ENCODE peak calls at places on chromosomes 2 and 18, in five cellular contexts. A is GM23248, P is stomach, C is upper lobe of left lung, I is pancreas. U is an unnamed sample.

GRCh38 chr2:216911886-216912285 is 52.0 kb upstream of the TNP1 start:
- DNase-seq in A (peak), P (no peak), C (no peak), I (no peak), U (no peak)

GRCh38 chr2:207935991-207936370 is 89.3 kb downstream of the PLEKHM3 start:
- DNase-seq in A (no peak), P (no peak), C (no peak), I (no peak), U (no peak)

GRCh38 chr18:76405761-76406356 is 89.2 kb downstream of the ZNF516 start:
- DNase-seq in A (peak), P (peak), C (no peak), I (no peak), U (peak)

GRCh38 chr2:215454519-215454918 is 18.7 kb upstream of the FN1 start:
- DNase-seq in A (peak), P (no peak), C (no peak), I (no peak), U (no peak)

GRCh38 chr2:177143444-177143843 is 69.2 kb upstream of the HNRNPA3 start:
- DNase-seq in A (peak), P (no peak), C (no peak), I (no peak), U (no peak)

GRCh38 chr2:241901500-241902351 is 32.2 kb downstream of the RTP5 start:
- DNase-seq in A (peak), P (peak), C (peak), I (peak), U (no peak)

GRCh38 chr2:32742381-32742780 is 114.5 kb downstream of the TTC27 start:
- DNase-seq in A (no peak), P (no peak), C (no peak), I (no peak), U (no peak)

GRCh38 chr2:133516405-133517028 is 51.7 kb downstream of the NCKAP5 start:
- DNase-seq in A (no peak), P (no peak), C (no peak), I (no peak), U (no peak)

GRCh38 chr2:165582863-165583506 is 113.5 kb downstream of the CSRNP3 start:
- DNase-seq in A (no peak), P (no peak), C (no peak), I (no peak), U (no peak)

GRCh38 chr18:9810994-9811393 is 74.8 kb upstream of the TXNDC2 start:
- DNase-seq in A (no peak), P (no peak), C (no peak), I (no peak), U (no peak)

GRCh38 chr2:98734157-98734556 is 3.2 kb upstream of the MGAT4A start:
- DNase-seq in A (no peak), P (no peak), C (no peak), I (no peak), U (no peak)

GRCh38 chr18:23422751-23423418 is 30.2 kb upstream of the RIOK3 start:
- DNase-seq in A (peak), P (peak), C (no peak), I (no peak), U (peak)

GRCh38 chr2:235045336-235045972 is 93.6 kb downstream of the SH3BP4 start:
- DNase-seq in A (no peak), P (peak), C (no peak), I (no peak), U (no peak)

GRCh38 chr2:227990937-227991336 is 119.5 kb downstream of the DAW1 start:
- DNase-seq in A (no peak), P (no peak), C (no peak), I (no peak), U (no peak)

GRCh38 chr2:134774786-134775641 is 56.2 kb upstream of the TMEM163 start:
- DNase-seq in A (peak), P (peak), C (no peak), I (no peak), U (no peak)

GRCh38 chr2:134773372-134774073 is 54.7 kb upstream of the TMEM163 start:
- DNase-seq in A (no peak), P (peak), C (no peak), I (peak), U (no peak)

GRCh38 chr2:134774074-134774742 is 55.4 kb upstream of the TMEM163 start:
- DNase-seq in A (no peak), P (peak), C (no peak), I (no peak), U (no peak)

GRCh38 chr2:134771313-134771801 is 52.6 kb upstream of the TMEM163 start:
- DNase-seq in A (no peak), P (no peak), C (no peak), I (no peak), U (no peak)

GRCh38 chr2:134772493-134773169 is 53.8 kb upstream of the TMEM163 start:
- DNase-seq in A (no peak), P (peak), C (no peak), I (no peak), U (no peak)
- H3K27ac ChIP-seq in A (no peak), P (peak), C (no peak), I (no peak), U (no peak)

DNA sequence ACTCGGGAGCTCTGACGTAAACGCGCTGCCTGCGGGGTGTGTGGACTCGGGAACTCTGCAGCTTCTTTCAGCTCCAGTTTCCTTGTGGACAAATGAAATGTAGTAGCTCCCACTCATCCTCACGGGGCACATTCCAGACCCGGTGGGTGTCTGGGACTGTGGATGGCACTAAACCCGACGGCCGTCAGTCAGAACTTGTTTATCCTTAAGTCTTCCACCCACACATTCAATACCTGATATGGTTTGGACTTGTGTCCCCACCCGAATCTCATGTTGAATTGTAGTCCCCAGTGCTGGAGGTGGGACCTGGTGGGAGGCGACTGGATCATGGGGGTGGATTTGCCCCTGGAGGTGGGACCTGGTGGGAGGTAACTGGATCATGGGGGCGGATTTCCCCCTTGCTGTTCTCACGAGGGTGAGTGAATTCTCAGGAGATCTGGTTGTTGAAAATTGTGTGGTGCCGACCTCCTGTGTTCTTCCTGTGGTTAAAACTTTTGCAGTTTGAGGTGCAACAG is 81.2 kb upstream of the SNTG2 start:
- DNase-seq in A (no peak), P (no peak), C (no peak), I (no peak), U (no peak)
- H3K27ac ChIP-seq in A (no peak), P (no peak), C (no peak), I (no peak), U (no peak)

DNA sequence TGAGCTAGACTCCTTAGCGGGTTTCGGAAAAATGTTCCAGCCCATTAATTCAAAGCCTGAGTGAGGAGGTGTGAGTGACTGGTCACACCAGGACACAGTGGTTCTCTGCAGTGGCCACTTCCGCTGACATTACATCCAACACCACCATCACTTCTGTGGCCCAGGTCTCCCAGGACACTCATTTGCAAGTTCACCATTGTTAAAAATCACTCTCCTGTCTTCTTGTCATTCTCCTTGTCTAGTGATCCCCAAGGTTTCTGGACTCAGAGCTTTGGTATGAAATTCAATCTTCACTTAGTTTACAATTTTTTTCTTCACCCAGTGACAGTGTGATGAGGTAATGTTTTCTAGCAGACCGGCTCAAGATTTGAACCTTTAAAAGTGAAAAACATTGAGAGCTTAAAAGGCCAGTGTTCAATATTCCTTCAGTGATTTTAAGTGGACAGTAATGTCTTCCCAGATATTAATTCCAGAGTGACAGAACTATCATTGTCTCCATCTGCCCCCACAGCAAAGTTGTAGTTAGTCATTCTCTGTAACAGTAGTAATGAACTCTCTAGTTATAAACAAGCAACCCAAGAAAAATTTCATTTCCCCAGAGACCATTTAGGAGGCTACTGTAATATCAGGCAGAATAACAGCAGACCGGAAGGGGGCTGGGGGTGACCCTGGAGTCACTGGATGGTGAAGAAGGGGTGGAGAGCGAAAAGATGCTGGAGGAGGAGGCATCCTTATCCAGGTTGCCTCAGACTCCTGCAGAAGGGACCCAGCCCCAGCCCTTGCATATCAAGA is 164.9 kb downstream of the GFPT1 start:
- DNase-seq in A (peak), P (no peak), C (no peak), I (no peak), U (no peak)
- H3K27ac ChIP-seq in A (peak), P (no peak), C (peak), I (no peak), U (peak)

DNA sequence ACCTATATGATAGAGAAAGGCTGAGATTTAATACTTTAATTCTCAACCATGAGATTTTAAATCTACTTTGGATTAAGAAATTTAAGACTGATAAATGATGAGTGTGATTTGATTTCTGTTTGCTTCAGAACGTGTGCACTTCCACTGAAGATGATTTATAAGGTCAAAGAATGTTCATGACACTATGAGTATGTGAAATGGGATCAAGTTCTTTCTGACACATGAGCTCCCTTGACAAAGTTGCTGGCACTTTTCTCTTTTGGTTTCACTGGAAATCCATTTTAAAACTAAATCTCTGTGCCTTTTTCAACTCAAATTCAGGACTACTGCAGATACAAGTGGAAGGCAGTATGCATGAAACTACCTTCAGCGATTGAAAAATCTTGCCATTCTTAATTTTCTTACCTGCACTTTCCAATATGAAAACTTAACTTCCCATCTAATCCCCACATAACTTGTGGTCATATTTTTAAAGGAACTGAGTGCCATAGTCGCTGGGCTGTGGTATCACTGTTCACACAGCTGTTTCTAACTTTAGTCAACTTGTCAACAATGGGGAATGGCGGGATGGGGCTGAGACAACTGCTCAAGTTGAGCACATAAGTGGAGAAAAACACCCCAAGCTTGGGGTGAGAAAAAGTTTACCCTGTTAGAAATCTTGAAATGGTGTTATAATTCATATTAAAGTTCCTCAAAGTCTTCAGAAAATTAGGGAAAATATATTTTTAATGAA is 51.8 kb upstream of the TTN start:
- DNase-seq in A (no peak), P (no peak), C (no peak), I (no peak), U (no peak)
- H3K27ac ChIP-seq in A (no peak), P (no peak), C (peak), I (no peak), U (no peak)

GRCh38 chr2:111523009-111523408 is 361.0 kb downstream of the ANAPC1 start:
- DNase-seq in A (no peak), P (no peak), C (no peak), I (peak), U (peak)

GRCh38 chr2:111519074-111519473 is 364.9 kb downstream of the ANAPC1 start:
- DNase-seq in A (no peak), P (no peak), C (no peak), I (no peak), U (no peak)

GRCh38 chr2:111522231-111522768 is 361.7 kb downstream of the ANAPC1 start:
- DNase-seq in A (peak), P (no peak), C (no peak), I (no peak), U (no peak)
- H3K27ac ChIP-seq in A (no peak), P (no peak), C (no peak), I (no peak), U (no peak)

GRCh38 chr2:156400704-156401678 is 35.2 kb upstream of the GPD2 start:
- DNase-seq in A (peak), P (peak), C (peak), I (peak), U (peak)
- H3K27ac ChIP-seq in A (peak), P (peak), C (peak), I (peak), U (peak)

GRCh38 chr2:46319711-46320110 is 22.5 kb downstream of the EPAS1 start:
- DNase-seq in A (no peak), P (no peak), C (no peak), I (no peak), U (no peak)
- H3K27ac ChIP-seq in A (peak), P (peak), C (peak), I (peak), U (no peak)

GRCh38 chr2:142721015-142721414 is 156.4 kb upstream of the KYNU start:
- DNase-seq in A (no peak), P (no peak), C (no peak), I (no peak), U (no peak)

GRCh38 chr2:142722086-142722485 is 155.4 kb upstream of the KYNU start:
- DNase-seq in A (no peak), P (no peak), C (no peak), I (no peak), U (no peak)

GRCh38 chr2:142714600-142714999 is 162.9 kb upstream of the KYNU start:
- DNase-seq in A (no peak), P (no peak), C (no peak), I (no peak), U (no peak)

GRCh38 chr2:142718731-142719130 is 158.7 kb upstream of the KYNU start:
- DNase-seq in A (no peak), P (no peak), C (no peak), I (no peak), U (no peak)

GRCh38 chr2:142716463-142717242 is 160.8 kb upstream of the KYNU start:
- DNase-seq in A (peak), P (no peak), C (no peak), I (no peak), U (no peak)
- H3K27ac ChIP-seq in A (no peak), P (no peak), C (no peak), I (no peak), U (no peak)

DNA sequence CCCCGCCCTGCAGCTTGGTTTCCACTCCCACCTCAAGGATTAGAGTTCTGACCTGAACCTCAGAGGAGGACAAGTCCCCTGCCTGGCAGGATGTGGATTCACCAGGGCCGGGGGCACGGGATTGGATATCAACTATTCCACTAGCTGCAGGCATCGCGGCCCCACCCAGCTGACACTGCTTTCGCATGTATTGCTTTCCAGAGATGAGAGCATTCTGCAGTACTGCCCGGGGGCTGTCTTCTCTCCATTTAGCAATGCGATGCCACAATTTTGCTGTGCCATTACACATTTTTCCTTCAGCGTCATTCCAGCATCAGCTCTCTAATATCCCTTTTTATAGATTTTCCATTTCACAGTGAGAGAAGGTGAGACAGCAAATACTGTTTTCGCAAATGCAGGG is 42.0 kb downstream of the CTIF start:
- DNase-seq in A (peak), P (no peak), C (no peak), I (no peak), U (peak)
- H3K27ac ChIP-seq in A (peak), P (no peak), C (no peak), I (no peak), U (peak)

DNA sequence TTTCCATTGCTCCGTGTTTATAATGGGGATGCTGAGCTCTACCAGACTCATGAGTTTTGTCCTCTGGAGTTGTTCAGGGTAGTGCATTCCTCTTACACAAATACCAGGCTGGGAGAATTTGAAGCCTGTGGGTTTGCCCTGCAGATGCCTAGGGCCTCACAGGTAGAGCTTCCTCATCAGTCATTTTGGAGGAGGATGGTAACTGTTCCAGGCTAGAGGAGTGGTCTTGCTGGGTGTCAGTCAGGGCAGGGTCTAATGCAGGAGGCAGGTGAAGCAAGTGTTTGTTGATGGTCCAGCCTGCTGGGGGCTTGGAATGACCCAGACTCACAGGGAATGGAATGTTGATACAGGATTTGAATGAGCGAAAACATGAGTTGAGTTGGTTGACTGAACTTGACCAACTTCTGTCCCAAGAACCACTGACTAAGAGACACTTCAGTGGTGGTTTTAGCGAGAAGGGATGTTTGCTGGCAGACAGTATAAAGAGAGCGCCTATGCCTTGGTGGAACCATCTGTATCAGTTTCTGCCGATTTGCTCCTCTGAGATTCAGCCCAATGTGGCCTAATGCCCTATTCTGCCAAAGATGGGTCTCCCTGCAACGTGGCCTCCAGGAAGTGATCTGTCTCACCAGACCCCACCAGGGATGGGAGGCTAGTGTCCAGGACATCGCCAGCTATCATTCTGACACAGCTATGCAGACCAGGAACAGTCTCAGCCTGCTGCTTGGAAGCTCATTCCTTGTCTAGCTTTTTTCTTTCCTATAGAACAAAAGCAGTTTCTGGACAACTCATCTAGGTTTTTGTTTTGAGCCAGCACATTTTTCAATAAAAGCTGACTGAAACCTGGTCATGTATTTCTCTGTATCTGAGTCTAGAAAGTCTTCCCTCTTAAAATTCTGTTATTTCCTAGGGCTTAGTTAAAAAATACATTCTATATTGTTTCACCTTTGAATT is 9.3 kb downstream of the IL1R2 start:
- DNase-seq in A (no peak), P (no peak), C (no peak), I (no peak), U (no peak)
- H3K27ac ChIP-seq in A (no peak), P (no peak), C (no peak), I (no peak), U (no peak)